ENCODE peak calls at places on chromosomes 11 and 22, in four cellular contexts. L is left ventricle myocardium inferior; D is naive thymus-derived CD4-positive, alpha-beta T cell; Y is ovary. Z is an unnamed sample.

GRCh38 chr11:62504158-62504973 is 42.2 kb downstream of the AHNAK start:
- DNase-seq in D (no peak), Y (no peak), L (no peak), Z (no peak)

GRCh38 chr11:50080256-50080655 is 47.6 kb downstream of the OR4C45 start:
- DNase-seq in D (no peak), Y (no peak), L (no peak), Z (no peak)

GRCh38 chr11:70828498-70829159 is 423.7 kb downstream of the SHANK2 start:
- DNase-seq in L (no peak), Y (no peak), D (no peak), Z (peak; percentile 23)

GRCh38 chr22:46589871-46590271 is 30.3 kb upstream of the GRAMD4 start:
- DNase-seq in Y (no peak), L (no peak), D (no peak), Z (no peak)

GRCh38 chr22:29992341-29993275 is 87.7 kb upstream of the HORMAD2 start:
- DNase-seq in L (no peak), Y (no peak), D (no peak), Z (peak; percentile 23)

GRCh38 chr11:87306260-87306861 is 268.6 kb downstream of the TMEM135 start:
- DNase-seq in L (no peak), D (no peak), Y (no peak), Z (no peak)

GRCh38 chr11:120198787-120199469 is 11.9 kb upstream of the OAF start:
- DNase-seq in L (no peak), Y (no peak), D (no peak), Z (no peak)

GRCh38 chr11:103700605-103701004 is 335.8 kb upstream of the DDI1 start:
- DNase-seq in L (no peak), D (no peak), Y (no peak), Z (peak; percentile 95)

GRCh38 chr22:28939394-28939793 is 56.0 kb downstream of the ZNRF3 start:
- DNase-seq in L (no peak), D (no peak), Y (no peak), Z (no peak)

GRCh38 chr11:104222464-104222863 is 58.5 kb upstream of the PDGFD start:
- DNase-seq in L (no peak), Y (no peak), D (no peak), Z (no peak)

GRCh38 chr11:123188508-123189165 is 6.4 kb downstream of the CLMP start:
- DNase-seq in Y (no peak), D (no peak), L (no peak), Z (peak; percentile 88)

GRCh38 chr11:121841487-121842167 is 274.4 kb downstream of the BLID start:
- DNase-seq in D (no peak), Y (peak; percentile 21), L (no peak), Z (peak; percentile 69)

GRCh38 chr11:77503006-77503405 is 29.1 kb upstream of the PAK1 start:
- DNase-seq in D (no peak), L (no peak), Y (no peak), Z (peak; percentile 71)

GRCh38 chr22:48192071-48192470 is 1429.6 kb downstream of the TBC1D22A start:
- DNase-seq in Y (no peak), L (no peak), D (no peak), Z (no peak)

GRCh38 chr22:24584871-24585411 is 7.9 kb downstream of the LRRC75B start:
- DNase-seq in Y (no peak), L (no peak), D (no peak), Z (no peak)

GRCh38 chr11:72951815-72952340 is 137.7 kb downstream of the ATG16L2 start:
- DNase-seq in L (no peak), D (no peak), Y (no peak), Z (no peak)

GRCh38 chr11:59186130-59186594 is 14.2 kb downstream of the DTX4 start:
- DNase-seq in Y (no peak), L (no peak), D (peak; percentile 40), Z (peak; percentile 41)

GRCh38 chr11:72202571-72202970 is 10.6 kb downstream of the FOLR1 start:
- DNase-seq in D (no peak), Y (no peak), L (no peak), Z (no peak)

GRCh38 chr22:50016988-50017700 is 4.6 kb upstream of the IL17REL start:
- DNase-seq in D (no peak), Y (no peak), L (peak; percentile 6), Z (no peak)

GRCh38 chr22:41369089-41369745 is 12.5 kb upstream of the TEF start:
- DNase-seq in Y (no peak), L (no peak), D (no peak), Z (no peak)

GRCh38 chr11:61027141-61027840 is 55.8 kb downstream of the CD6 start:
- DNase-seq in L (no peak), D (peak; percentile 57), Y (no peak), Z (no peak)

GRCh38 chr11:48307760-48308386 is 1.9 kb downstream of the OR4S1 start:
- DNase-seq in L (peak; percentile 20), D (peak; percentile 55), Y (no peak), Z (peak; percentile 69)

GRCh38 chr11:11463397-11463796 is 110.3 kb upstream of the CSNK2A3 start:
- DNase-seq in Y (no peak), L (no peak), D (no peak), Z (peak; percentile 32)

GRCh38 chr22:20116376-20116950 is 559 bp downstream of the RANBP1 start:
- DNase-seq in Y (peak; percentile 73), D (no peak), L (peak; percentile 39), Z (peak; percentile 20)

GRCh38 chr22:20115691-20116375 is at the start of gene RANBP1:
- DNase-seq in D (no peak), L (peak; percentile 13), Y (peak; percentile 48), Z (no peak)

GRCh38 chr22:20116951-20117645 is at the start of gene TRMT2A:
- DNase-seq in D (peak; percentile 97), Y (peak; percentile 98), L (peak; percentile 99), Z (peak; percentile 99)

GRCh38 chr22:20118572-20119020 is 1.6 kb upstream of the TRMT2A start:
- DNase-seq in D (no peak), L (peak; percentile 5), Y (peak; percentile 18), Z (peak; percentile 27)

DNA sequence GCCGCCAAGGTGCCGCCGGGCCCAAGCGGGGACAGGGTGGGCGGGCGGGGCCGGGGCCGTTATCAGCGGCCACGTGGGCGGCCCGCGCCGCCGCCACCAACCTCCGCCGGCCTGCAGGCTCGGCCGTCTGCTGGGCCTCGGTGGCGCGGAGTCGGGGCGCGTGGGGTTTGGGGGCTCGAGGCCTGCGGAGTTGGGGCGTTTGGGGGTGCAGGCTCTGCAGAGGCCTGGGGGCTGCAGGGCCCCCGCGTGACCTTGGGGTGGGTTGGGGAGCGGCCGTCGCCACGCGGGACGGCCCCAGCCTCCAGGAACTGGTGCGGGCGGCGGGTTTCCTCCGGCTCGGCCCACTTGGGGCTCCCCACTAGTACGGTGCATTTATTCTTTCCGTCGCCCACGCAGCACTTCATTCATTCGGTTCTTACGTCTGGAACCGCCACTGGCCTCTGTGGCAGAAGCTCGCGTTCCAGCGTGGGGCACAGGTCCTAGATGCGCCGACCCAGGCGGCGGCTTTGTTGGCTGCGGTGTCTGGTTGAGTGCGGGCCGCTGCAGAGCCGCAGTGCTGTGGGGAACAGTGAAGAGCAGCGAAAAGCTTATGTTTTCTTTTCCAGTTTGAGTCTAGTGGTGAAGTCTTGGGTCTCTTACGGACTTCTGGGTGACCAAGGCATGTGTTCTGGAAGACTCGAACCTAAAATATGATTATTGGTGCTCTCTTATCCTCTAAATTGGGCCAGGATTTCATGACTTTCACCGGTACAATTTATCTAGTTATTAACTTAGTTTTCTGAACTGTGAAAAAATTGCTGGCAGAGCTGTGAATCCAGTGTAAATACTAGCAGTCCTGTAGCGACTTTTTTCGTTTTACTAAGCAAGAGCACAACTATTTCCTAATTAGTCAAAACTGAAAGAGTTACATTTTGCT is 888 bp upstream of the TRMT2A start:
- DNase-seq in Y (peak; percentile 65), L (peak; percentile 30), D (peak; percentile 50), Z (peak; percentile 80)
- H3K4me1 ChIP-seq in Y (peaks cover 10% of the 10 kb centered on the region), L (peaks cover 51% of the 10 kb centered on the region), D (peaks cover 23% of the 10 kb centered on the region), Z (peaks cover 13% of the 10 kb centered on the region)

GRCh38 chr11:66136752-66137123 is 66.7 kb downstream of the PACS1 start:
- DNase-seq in Y (no peak), D (no peak), L (no peak), Z (peak; percentile 55)

GRCh38 chr11:66130978-66131377 is 60.9 kb downstream of the PACS1 start:
- DNase-seq in L (no peak), Y (no peak), D (no peak), Z (no peak)

GRCh38 chr11:66131937-66132632 is 62.0 kb downstream of the PACS1 start:
- DNase-seq in L (no peak), D (no peak), Y (no peak), Z (no peak)

GRCh38 chr11:66133216-66133775 is 63.2 kb downstream of the PACS1 start:
- DNase-seq in L (no peak), Y (no peak), D (no peak), Z (no peak)
- H3K4me1 ChIP-seq in L (peaks cover 20% of the 10 kb centered on the region), Y (no peaks in the 10 kb centered on the region), D (peaks cover 18% of the 10 kb centered on the region), Z (peaks cover 26% of the 10 kb centered on the region)

DNA sequence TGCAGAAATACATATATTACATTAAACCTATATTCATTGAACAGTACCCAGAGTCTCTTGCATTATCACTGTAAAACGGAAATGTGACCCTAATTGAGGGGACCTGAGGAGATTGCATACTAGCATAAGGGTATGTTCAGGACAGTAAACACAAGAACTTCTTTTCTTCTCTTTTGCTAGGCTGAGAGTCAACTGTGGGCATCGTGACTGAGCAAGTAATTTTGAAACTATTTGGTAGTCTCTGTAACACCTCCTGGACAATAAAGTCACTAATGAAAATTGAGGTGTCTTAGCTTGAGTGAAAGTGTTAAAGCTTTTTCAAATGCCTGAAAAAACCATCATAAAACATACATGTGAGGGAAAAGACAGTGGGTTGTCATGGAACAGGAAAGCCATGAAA is 90.9 kb downstream of the PDHX start:
- DNase-seq in L (no peak), D (no peak), Y (no peak), Z (no peak)
- H3K4me1 ChIP-seq in L (peaks cover 7% of the 10 kb centered on the region), D (peaks cover 7% of the 10 kb centered on the region), Y (no peaks in the 10 kb centered on the region), Z (peaks cover 41% of the 10 kb centered on the region)

GRCh38 chr22:26634189-26634588 is 12.4 kb downstream of the CRYBA4 start:
- DNase-seq in Y (no peak), D (no peak), L (no peak), Z (no peak)

GRCh38 chr22:26632422-26633155 is 10.8 kb downstream of the CRYBA4 start:
- DNase-seq in L (no peak), Y (no peak), D (no peak), Z (no peak)

GRCh38 chr22:26631282-26631681 is 9.5 kb downstream of the CRYBA4 start:
- DNase-seq in D (no peak), L (no peak), Y (no peak), Z (no peak)

GRCh38 chr22:26635117-26635516 is 13.4 kb downstream of the CRYBA4 start:
- DNase-seq in Y (no peak), D (no peak), L (no peak), Z (no peak)

DNA sequence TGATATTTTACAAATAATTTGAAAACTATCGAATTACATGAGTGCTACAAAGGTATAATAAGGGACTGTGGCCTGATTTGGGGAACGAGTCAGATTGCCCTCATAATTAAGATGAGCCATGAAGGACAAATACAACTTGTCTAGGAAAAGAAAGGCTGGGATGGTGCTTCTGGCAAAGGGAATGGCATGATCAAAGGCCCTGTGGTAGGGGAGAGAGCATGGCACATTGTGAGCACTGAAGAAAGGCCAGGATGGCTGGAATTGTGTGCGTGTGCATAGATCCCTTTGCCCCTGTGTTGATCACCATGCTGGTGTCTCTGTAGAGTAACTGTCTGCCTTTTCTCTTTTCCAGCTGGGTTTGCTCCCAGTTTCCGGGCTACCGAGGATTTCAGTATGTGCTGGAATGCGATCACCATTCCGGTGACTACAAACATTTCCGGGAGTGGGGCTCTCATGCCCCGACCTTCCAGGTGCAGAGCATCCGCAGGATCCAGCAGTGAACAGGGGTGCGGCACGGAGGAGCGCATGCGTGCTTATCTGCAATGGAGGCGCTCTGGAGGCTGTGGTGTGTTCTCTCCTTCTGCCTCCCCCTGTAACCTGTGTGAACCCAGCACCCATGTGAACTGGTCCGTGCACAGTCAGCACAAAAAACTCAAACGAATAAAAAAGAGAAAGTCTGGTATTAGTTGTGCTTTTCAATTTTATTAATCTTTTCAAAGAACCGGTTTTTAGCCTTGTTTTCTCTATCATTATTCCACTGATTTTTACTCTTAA is 8.4 kb downstream of the CRYBA4 start:
- DNase-seq in D (no peak), Y (no peak), L (no peak), Z (no peak)
- H3K4me1 ChIP-seq in D (no peaks in the 10 kb centered on the region), Y (no peaks in the 10 kb centered on the region), L (peaks cover 12% of the 10 kb centered on the region), Z (no peaks in the 10 kb centered on the region)

GRCh38 chr22:22893077-22893805 is 5.6 kb downstream of the IGLL5 start:
- DNase-seq in Y (no peak), D (no peak), L (no peak), Z (no peak)
- H3K4me1 ChIP-seq in Y (no peaks in the 10 kb centered on the region), D (no peaks in the 10 kb centered on the region), L (no peaks in the 10 kb centered on the region), Z (no peaks in the 10 kb centered on the region)

Z was measured in GM23248.